ENCODE peak calls at places on chromosome 15, in seven cellular contexts. One of them, this sample, is unnamed. For H3K4me1, the result is how much of the 10 kb centered on the place peaks cover.

GRCh38 chr15:52163321-52164190 is 27.6 kb downstream of the GNB5 start:
- DNase-seq in H1: no peak
- DNase-seq in sigmoid colon: no peak
- DNase-seq in GM12878: no peak
- DNase-seq in A549: no peak
- DNase-seq in stomach: no peak
- DNase-seq in transverse colon: no peak
- DNase-seq in this sample: no peak

GRCh38 chr15:68384451-68385239 is 47.3 kb downstream of the ITGA11 start:
- DNase-seq in GM12878: no peak
- DNase-seq in transverse colon: no peak
- DNase-seq in sigmoid colon: peak
- DNase-seq in stomach: peak
- DNase-seq in H1: no peak
- DNase-seq in A549: peak
- DNase-seq in this sample: no peak

GRCh38 chr15:57496594-57496945 is 95.1 kb upstream of the MYZAP start:
- DNase-seq in A549: no peak
- DNase-seq in stomach: no peak
- DNase-seq in H1: no peak
- DNase-seq in sigmoid colon: no peak
- DNase-seq in GM12878: no peak
- DNase-seq in transverse colon: no peak
- DNase-seq in this sample: no peak

GRCh38 chr15:89662893-89663673 is 7.8 kb upstream of the KIF7 start:
- DNase-seq in sigmoid colon: peak
- DNase-seq in A549: no peak
- DNase-seq in GM12878: no peak
- DNase-seq in transverse colon: peak
- DNase-seq in stomach: peak
- DNase-seq in H1: no peak
- DNase-seq in this sample: peak

GRCh38 chr15:56244237-56244810 is 645 bp upstream of the RFX7 start:
- DNase-seq in transverse colon: peak
- DNase-seq in A549: peak
- DNase-seq in sigmoid colon: peak
- DNase-seq in GM12878: no peak
- DNase-seq in H1: no peak
- DNase-seq in stomach: peak
- DNase-seq in this sample: peak

GRCh38 chr15:84605225-84605882 is 4.5 kb downstream of the ZSCAN2 start:
- DNase-seq in A549: no peak
- DNase-seq in transverse colon: no peak
- DNase-seq in H1: no peak
- DNase-seq in stomach: no peak
- DNase-seq in sigmoid colon: no peak
- DNase-seq in GM12878: no peak
- DNase-seq in this sample: no peak

GRCh38 chr15:90582553-90582952 is 52.8 kb downstream of the CRTC3 start:
- DNase-seq in transverse colon: no peak
- DNase-seq in stomach: no peak
- DNase-seq in GM12878: no peak
- DNase-seq in A549: no peak
- DNase-seq in sigmoid colon: no peak
- DNase-seq in H1: no peak
- DNase-seq in this sample: no peak

GRCh38 chr15:50190723-50191122 is 8.7 kb downstream of the SLC27A2 start:
- DNase-seq in stomach: no peak
- DNase-seq in transverse colon: no peak
- DNase-seq in A549: no peak
- DNase-seq in sigmoid colon: no peak
- DNase-seq in H1: no peak
- DNase-seq in GM12878: no peak
- DNase-seq in this sample: no peak

GRCh38 chr15:91930092-91930491 is 76.6 kb downstream of the SLCO3A1 start:
- DNase-seq in A549: no peak
- DNase-seq in transverse colon: no peak
- DNase-seq in sigmoid colon: no peak
- DNase-seq in GM12878: no peak
- DNase-seq in stomach: no peak
- DNase-seq in H1: no peak
- DNase-seq in this sample: no peak

GRCh38 chr15:91924842-91925495 is 71.5 kb downstream of the SLCO3A1 start:
- DNase-seq in stomach: no peak
- DNase-seq in transverse colon: no peak
- DNase-seq in A549: no peak
- DNase-seq in H1: no peak
- DNase-seq in sigmoid colon: no peak
- DNase-seq in GM12878: no peak
- DNase-seq in this sample: no peak

GRCh38 chr15:91928676-91929075 is 75.2 kb downstream of the SLCO3A1 start:
- DNase-seq in sigmoid colon: no peak
- DNase-seq in GM12878: no peak
- DNase-seq in H1: no peak
- DNase-seq in stomach: no peak
- DNase-seq in A549: no peak
- DNase-seq in transverse colon: no peak
- DNase-seq in this sample: no peak

GRCh38 chr15:91926871-91927270 is 73.4 kb downstream of the SLCO3A1 start:
- DNase-seq in sigmoid colon: no peak
- DNase-seq in GM12878: no peak
- DNase-seq in H1: no peak
- DNase-seq in A549: no peak
- DNase-seq in transverse colon: no peak
- DNase-seq in stomach: no peak
- DNase-seq in this sample: no peak

GRCh38 chr15:91929509-91929908 is 76.0 kb downstream of the SLCO3A1 start:
- DNase-seq in sigmoid colon: no peak
- DNase-seq in transverse colon: no peak
- DNase-seq in H1: no peak
- DNase-seq in A549: no peak
- DNase-seq in stomach: no peak
- DNase-seq in GM12878: no peak
- DNase-seq in this sample: no peak
- H3K4me1 ChIP-seq in sigmoid colon: under half
- H3K4me1 ChIP-seq in transverse colon: under half
- H3K4me1 ChIP-seq in H1: under half
- H3K4me1 ChIP-seq in A549: under half
- H3K4me1 ChIP-seq in stomach: under half
- H3K4me1 ChIP-seq in GM12878: under half
- H3K4me1 ChIP-seq in this sample: under half

GRCh38 chr15:37055481-37055880 is 44.9 kb downstream of the MEIS2 start:
- DNase-seq in sigmoid colon: no peak
- DNase-seq in H1: no peak
- DNase-seq in A549: no peak
- DNase-seq in transverse colon: no peak
- DNase-seq in GM12878: no peak
- DNase-seq in stomach: no peak
- DNase-seq in this sample: no peak
- H3K27ac ChIP-seq in sigmoid colon: no peak
- H3K27ac ChIP-seq in H1: no peak
- H3K27ac ChIP-seq in A549: no peak
- H3K27ac ChIP-seq in transverse colon: no peak
- H3K27ac ChIP-seq in GM12878: no peak
- H3K27ac ChIP-seq in stomach: peak
- H3K27ac ChIP-seq in this sample: no peak

DNA sequence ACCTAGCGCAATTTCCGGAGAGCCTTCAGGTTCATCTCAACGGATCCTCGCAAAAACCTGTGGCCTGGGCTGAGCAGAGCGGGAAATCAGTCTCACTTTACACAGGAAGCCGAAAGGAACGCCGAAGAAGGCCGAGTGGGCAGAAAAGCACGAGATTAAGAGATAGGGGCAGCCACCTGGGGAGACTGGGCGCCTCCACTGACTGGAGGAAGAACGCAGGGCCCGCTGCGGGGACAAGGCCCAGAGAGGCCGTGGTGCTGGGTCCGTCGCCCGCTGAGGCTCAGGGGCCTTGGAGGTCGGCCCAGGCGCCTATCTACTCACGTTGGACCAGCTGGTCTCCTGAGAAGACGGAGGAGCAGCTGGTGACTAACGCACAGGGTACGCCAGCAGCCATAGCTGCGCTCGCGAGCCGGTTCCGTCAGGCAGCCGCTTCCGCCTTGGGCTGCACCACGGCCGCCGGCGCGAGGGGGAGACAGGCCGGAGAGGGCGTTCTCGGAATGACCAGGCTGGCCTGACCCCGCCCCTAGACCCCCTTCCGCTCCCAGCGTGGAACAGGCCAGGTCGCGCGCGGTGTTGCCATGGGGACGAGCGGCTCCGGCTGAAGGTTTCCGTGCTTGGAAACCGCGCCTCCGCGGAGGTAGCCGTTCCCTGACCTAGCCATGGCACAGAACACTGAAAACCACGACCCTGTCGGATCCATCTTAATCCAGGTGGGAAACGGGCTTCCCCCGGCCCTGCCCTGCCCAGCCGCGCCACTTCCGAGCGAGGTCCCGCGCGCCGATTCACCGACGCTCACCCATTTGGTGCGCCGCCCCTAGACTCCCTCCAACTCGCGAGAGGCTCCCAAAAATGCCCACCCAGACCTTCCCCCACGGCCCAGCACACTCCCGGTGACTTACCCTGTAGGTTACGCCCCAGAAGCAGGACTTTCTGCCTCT is at the start of the genes AAGAB and IQCH:
- DNase-seq in stomach: peak
- DNase-seq in transverse colon: peak
- DNase-seq in sigmoid colon: peak
- DNase-seq in H1: peak
- DNase-seq in GM12878: peak
- DNase-seq in A549: peak
- DNase-seq in this sample: peak
- TF ChIP-seq EP300 in stomach: no peak
- TF ChIP-seq EP300 in transverse colon: no peak
- TF ChIP-seq EP300 in sigmoid colon: no peak
- TF ChIP-seq EP300 in H1: no peak
- TF ChIP-seq EP300 in GM12878: no peak
- TF ChIP-seq EP300 in A549: no peak
- TF ChIP-seq EP300 in this sample: peak

DNA sequence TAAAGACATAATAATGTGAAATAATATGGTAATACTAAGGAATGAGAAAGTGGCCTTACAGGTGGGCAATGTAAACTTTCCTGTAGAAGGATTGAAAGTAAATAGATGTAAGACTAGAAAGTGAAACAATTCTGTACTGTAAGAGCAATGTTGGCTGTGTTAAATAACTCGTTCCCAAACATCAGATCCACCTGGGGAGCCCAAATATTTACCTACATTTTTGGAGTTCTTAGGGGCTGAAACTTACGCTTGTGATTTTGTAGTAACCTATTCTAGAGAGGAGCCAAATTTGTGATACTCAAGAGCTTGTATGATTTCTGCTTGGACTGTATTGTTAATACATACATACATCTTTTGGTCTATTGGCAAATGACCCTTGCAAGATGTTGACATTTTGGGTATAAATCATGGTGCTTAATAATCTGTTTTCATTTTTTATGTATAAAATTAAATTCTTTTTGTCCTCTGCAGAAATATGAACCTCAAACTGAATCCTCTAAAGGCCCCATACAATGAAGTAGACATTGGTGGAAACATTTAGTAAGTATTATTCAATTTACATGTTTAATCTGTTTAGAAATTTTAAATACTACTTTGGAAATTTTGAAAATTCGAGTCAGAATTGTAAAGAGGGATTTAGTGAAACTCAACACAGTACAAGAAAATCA is 8.5 kb upstream of the CHD2 start:
- DNase-seq in transverse colon: no peak
- DNase-seq in A549: no peak
- DNase-seq in GM12878: no peak
- DNase-seq in sigmoid colon: no peak
- DNase-seq in stomach: no peak
- DNase-seq in H1: no peak
- DNase-seq in this sample: no peak
- H3K4me1 ChIP-seq in transverse colon: under half
- H3K4me1 ChIP-seq in A549: half or more
- H3K4me1 ChIP-seq in GM12878: under half
- H3K4me1 ChIP-seq in sigmoid colon: half or more
- H3K4me1 ChIP-seq in stomach: under half
- H3K4me1 ChIP-seq in H1: under half
- H3K4me1 ChIP-seq in this sample: half or more

GRCh38 chr15:67174864-67175573 is 79.4 kb downstream of the AAGAB start:
- DNase-seq in H1: no peak
- DNase-seq in GM12878: no peak
- DNase-seq in stomach: peak
- DNase-seq in A549: peak
- DNase-seq in transverse colon: no peak
- DNase-seq in sigmoid colon: peak
- DNase-seq in this sample: no peak

GRCh38 chr15:67173786-67174185 is 80.7 kb downstream of the AAGAB start:
- DNase-seq in A549: no peak
- DNase-seq in stomach: no peak
- DNase-seq in transverse colon: no peak
- DNase-seq in H1: no peak
- DNase-seq in GM12878: no peak
- DNase-seq in sigmoid colon: peak
- DNase-seq in this sample: no peak

GRCh38 chr15:67174446-67174845 is 80.0 kb downstream of the AAGAB start:
- DNase-seq in GM12878: no peak
- DNase-seq in transverse colon: no peak
- DNase-seq in A549: no peak
- DNase-seq in H1: no peak
- DNase-seq in stomach: no peak
- DNase-seq in sigmoid colon: no peak
- DNase-seq in this sample: no peak

GRCh38 chr15:67176195-67176971 is 78.1 kb downstream of the AAGAB start:
- DNase-seq in A549: no peak
- DNase-seq in H1: no peak
- DNase-seq in sigmoid colon: no peak
- DNase-seq in transverse colon: no peak
- DNase-seq in stomach: peak
- DNase-seq in GM12878: no peak
- DNase-seq in this sample: no peak

GRCh38 chr15:67175643-67176071 is 78.8 kb downstream of the AAGAB start:
- DNase-seq in transverse colon: peak
- DNase-seq in A549: no peak
- DNase-seq in sigmoid colon: peak
- DNase-seq in H1: no peak
- DNase-seq in stomach: no peak
- DNase-seq in GM12878: peak
- DNase-seq in this sample: no peak
- H3K27ac ChIP-seq in transverse colon: peak
- H3K27ac ChIP-seq in A549: peak
- H3K27ac ChIP-seq in sigmoid colon: peak
- H3K27ac ChIP-seq in H1: no peak
- H3K27ac ChIP-seq in stomach: peak
- H3K27ac ChIP-seq in GM12878: peak
- H3K27ac ChIP-seq in this sample: no peak

DNA sequence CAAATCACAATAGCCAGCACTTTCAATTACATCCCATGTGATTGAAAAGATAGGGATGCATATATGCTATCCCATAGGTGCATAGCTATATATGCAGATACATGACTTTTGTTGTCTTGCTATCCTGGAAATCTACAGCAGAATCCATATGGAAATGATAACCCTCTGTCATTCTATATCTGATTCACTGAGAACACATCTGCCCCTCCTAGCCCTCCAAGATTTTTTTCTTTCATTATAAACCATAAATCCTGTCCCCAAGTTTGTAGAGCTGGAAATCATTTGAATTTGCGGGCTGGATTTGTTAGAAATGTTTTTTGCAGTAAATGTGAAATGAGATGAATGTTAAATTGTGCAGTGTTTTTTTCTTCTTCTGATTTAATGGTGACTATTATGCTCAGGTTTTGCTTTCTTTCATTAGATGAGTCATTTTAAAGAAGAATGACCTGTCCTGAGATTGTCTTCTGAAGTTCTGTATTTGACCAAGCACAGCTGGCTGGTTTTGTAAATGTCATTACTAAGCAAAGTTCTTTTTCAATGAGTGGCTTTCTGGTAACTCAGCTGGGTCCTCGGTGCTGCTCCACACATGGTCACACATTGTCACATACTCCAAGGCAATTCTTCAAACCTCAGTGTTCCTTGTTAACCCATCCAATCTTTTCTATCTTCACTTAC is 25.4 kb upstream of the ABHD17C start:
- DNase-seq in sigmoid colon: no peak
- DNase-seq in A549: no peak
- DNase-seq in transverse colon: no peak
- DNase-seq in GM12878: no peak
- DNase-seq in stomach: no peak
- DNase-seq in H1: no peak
- DNase-seq in this sample: no peak
- TF ChIP-seq EP300 in sigmoid colon: no peak
- TF ChIP-seq EP300 in A549: no peak
- TF ChIP-seq EP300 in transverse colon: no peak
- TF ChIP-seq EP300 in GM12878: no peak
- TF ChIP-seq EP300 in stomach: no peak
- TF ChIP-seq EP300 in H1: no peak
- TF ChIP-seq EP300 in this sample: no peak

This sample was measured in tibial nerve.